ENCODE peak calls at places on chromosomes 1 and 21, in eight cellular contexts. Q is NCI-H146; S is NCI-H1092; F is neuronal stem cell; B is epithelial cell of esophagus; D is left ventricle myocardium inferior; Y is activated naive CD8-positive, alpha-beta T cell treated with anti-CD3 and anti-CD28 coated beads for 36 hours; O is GF-D8. X is an unnamed sample.

GRCh38 chr21:36750579-36750959 is 51.7 kb downstream of the SIM2 start:
- DNase-seq in Y (no peak), Q (no peak), S (no peak), F (no peak), O (no peak), B (no peak), D (no peak), X (no peak)

GRCh38 chr1:8871965-8872399 is 6.5 kb downstream of the ENO1 start:
- DNase-seq in Q (no peak), B (peak; percentile 69), Y (no peak), F (no peak), O (no peak), S (no peak), D (no peak), X (no peak)

GRCh38 chr1:160548960-160549664 is 26.1 kb upstream of the SLAMF6 start:
- DNase-seq in S (no peak), D (no peak), Y (no peak), Q (no peak), F (no peak), O (no peak), B (no peak), X (no peak)

GRCh38 chr21:28444131-28444530 is 548.5 kb downstream of the LTN1 start:
- DNase-seq in O (no peak), F (no peak), Q (no peak), Y (no peak), D (no peak), B (no peak), S (no peak), X (no peak)

GRCh38 chr1:24861821-24862727 is 68.0 kb downstream of the RUNX3 start:
- DNase-seq in B (peak; percentile 44), D (no peak), Q (no peak), O (no peak), F (no peak), Y (no peak), S (no peak), X (no peak)

GRCh38 chr1:212819704-212820103 is 27.7 kb downstream of the SPATA45 start:
- DNase-seq in D (no peak), Y (no peak), S (no peak), O (peak; percentile 75), F (no peak), B (peak; percentile 4), Q (no peak), X (no peak)

GRCh38 chr1:186802388-186802787 is 26.4 kb upstream of the PLA2G4A start:
- DNase-seq in F (no peak), Q (no peak), B (peak; percentile 25), O (no peak), D (no peak), Y (no peak), S (no peak), X (no peak)

GRCh38 chr1:205124726-205125125 is 2.9 kb upstream of the RBBP5 start:
- DNase-seq in F (no peak), B (no peak), D (no peak), S (no peak), Q (no peak), Y (no peak), O (no peak), X (no peak)

GRCh38 chr1:6358757-6359567 is 34.6 kb downstream of the ACOT7 start:
- DNase-seq in O (peak; percentile 51), Y (peak; percentile 62), S (no peak), B (peak; percentile 56), F (no peak), Q (no peak), D (no peak), X (peak; percentile 60)

GRCh38 chr1:37734629-37735591 is 30.0 kb downstream of the EPHA10 start:
- DNase-seq in O (no peak), Y (no peak), F (peak; percentile 33), B (no peak), D (no peak), Q (no peak), S (no peak), X (peak; percentile 69)

GRCh38 chr1:12010751-12011570 is 8.3 kb upstream of the MIIP start:
- DNase-seq in Q (no peak), B (no peak), D (no peak), O (no peak), Y (no peak), F (no peak), S (no peak), X (no peak)

X was measured in ecto neural progenitor cell.